ENCODE peak calls at places on chromosomes 7 and 10, in seven cellular contexts. One of them, this sample, is unnamed.

GRCh38 chr10:120729508-120729907 is 121.7 kb upstream of the WDR11 start:
- DNase-seq in A549: no peak
- DNase-seq in naive thymus-derived CD4-positive, alpha-beta T cell: no peak
- DNase-seq in esophagus squamous epithelium: no peak
- DNase-seq in HepG2: no peak
- DNase-seq in ovary: no peak
- DNase-seq in brain microvascular endothelial cell: no peak
- DNase-seq in this sample: no peak

GRCh38 chr10:122499491-122499941 is 38.2 kb downstream of the HTRA1 start:
- DNase-seq in A549: no peak
- DNase-seq in naive thymus-derived CD4-positive, alpha-beta T cell: no peak
- DNase-seq in esophagus squamous epithelium: no peak
- DNase-seq in HepG2: no peak
- DNase-seq in ovary: no peak
- DNase-seq in brain microvascular endothelial cell: no peak
- DNase-seq in this sample: peak

GRCh38 chr7:326845-327304 is 36.9 kb downstream of the FOXL3 start:
- DNase-seq in A549: peak
- DNase-seq in naive thymus-derived CD4-positive, alpha-beta T cell: no peak
- DNase-seq in esophagus squamous epithelium: no peak
- DNase-seq in HepG2: peak
- DNase-seq in ovary: no peak
- DNase-seq in brain microvascular endothelial cell: peak
- DNase-seq in this sample: peak

GRCh38 chr7:130904031-130904757 is 170.2 kb upstream of the KLF14 start:
- DNase-seq in A549: peak
- DNase-seq in naive thymus-derived CD4-positive, alpha-beta T cell: no peak
- DNase-seq in esophagus squamous epithelium: no peak
- DNase-seq in HepG2: peak
- DNase-seq in ovary: peak
- DNase-seq in brain microvascular endothelial cell: peak
- DNase-seq in this sample: no peak

GRCh38 chr10:44306147-44306710 is 78.7 kb downstream of the CXCL12 start:
- DNase-seq in A549: peak
- DNase-seq in naive thymus-derived CD4-positive, alpha-beta T cell: no peak
- DNase-seq in esophagus squamous epithelium: no peak
- DNase-seq in HepG2: no peak
- DNase-seq in ovary: no peak
- DNase-seq in brain microvascular endothelial cell: peak
- DNase-seq in this sample: peak

GRCh38 chr10:36462194-36462593 is 663.2 kb upstream of the ANKRD30A start:
- DNase-seq in A549: no peak
- DNase-seq in naive thymus-derived CD4-positive, alpha-beta T cell: no peak
- DNase-seq in esophagus squamous epithelium: no peak
- DNase-seq in HepG2: no peak
- DNase-seq in ovary: no peak
- DNase-seq in brain microvascular endothelial cell: no peak
- DNase-seq in this sample: no peak

GRCh38 chr10:113132651-113133088 is 182.6 kb downstream of the TCF7L2 start:
- DNase-seq in A549: no peak
- DNase-seq in naive thymus-derived CD4-positive, alpha-beta T cell: no peak
- DNase-seq in esophagus squamous epithelium: no peak
- DNase-seq in HepG2: no peak
- DNase-seq in ovary: no peak
- DNase-seq in brain microvascular endothelial cell: no peak
- DNase-seq in this sample: no peak

GRCh38 chr7:36943591-36944430 is 219.5 kb upstream of the AOAH start:
- DNase-seq in A549: no peak
- DNase-seq in naive thymus-derived CD4-positive, alpha-beta T cell: no peak
- DNase-seq in esophagus squamous epithelium: no peak
- DNase-seq in HepG2: no peak
- DNase-seq in ovary: no peak
- DNase-seq in brain microvascular endothelial cell: no peak
- DNase-seq in this sample: no peak

GRCh38 chr10:92678196-92678595 is 11.6 kb upstream of the HHEX start:
- DNase-seq in A549: no peak
- DNase-seq in naive thymus-derived CD4-positive, alpha-beta T cell: no peak
- DNase-seq in esophagus squamous epithelium: no peak
- DNase-seq in HepG2: no peak
- DNase-seq in ovary: no peak
- DNase-seq in brain microvascular endothelial cell: no peak
- DNase-seq in this sample: no peak

GRCh38 chr7:44814956-44815355 is 18.5 kb downstream of the PPIA start:
- DNase-seq in A549: peak
- DNase-seq in naive thymus-derived CD4-positive, alpha-beta T cell: no peak
- DNase-seq in esophagus squamous epithelium: no peak
- DNase-seq in HepG2: no peak
- DNase-seq in ovary: no peak
- DNase-seq in brain microvascular endothelial cell: no peak
- DNase-seq in this sample: no peak

GRCh38 chr7:94008537-94008936 is 4.4 kb upstream of the BET1 start:
- DNase-seq in A549: no peak
- DNase-seq in naive thymus-derived CD4-positive, alpha-beta T cell: no peak
- DNase-seq in esophagus squamous epithelium: no peak
- DNase-seq in HepG2: no peak
- DNase-seq in ovary: no peak
- DNase-seq in brain microvascular endothelial cell: peak
- DNase-seq in this sample: peak

GRCh38 chr10:17290226-17290625 is 62.2 kb downstream of the VIM start:
- DNase-seq in A549: peak
- DNase-seq in naive thymus-derived CD4-positive, alpha-beta T cell: peak
- DNase-seq in esophagus squamous epithelium: no peak
- DNase-seq in HepG2: no peak
- DNase-seq in ovary: no peak
- DNase-seq in brain microvascular endothelial cell: no peak
- DNase-seq in this sample: peak

GRCh38 chr10:96724621-96725020 is 4.3 kb upstream of the PIK3AP1 start:
- DNase-seq in A549: no peak
- DNase-seq in naive thymus-derived CD4-positive, alpha-beta T cell: no peak
- DNase-seq in esophagus squamous epithelium: no peak
- DNase-seq in HepG2: no peak
- DNase-seq in ovary: no peak
- DNase-seq in brain microvascular endothelial cell: no peak
- DNase-seq in this sample: no peak

GRCh38 chr7:149321978-149322541 is 60.1 kb downstream of the ZNF783 start:
- DNase-seq in A549: no peak
- DNase-seq in naive thymus-derived CD4-positive, alpha-beta T cell: no peak
- DNase-seq in esophagus squamous epithelium: no peak
- DNase-seq in HepG2: no peak
- DNase-seq in ovary: no peak
- DNase-seq in brain microvascular endothelial cell: peak
- DNase-seq in this sample: no peak

GRCh38 chr7:11570205-11570604 is 261.8 kb downstream of the THSD7A start:
- DNase-seq in A549: no peak
- DNase-seq in naive thymus-derived CD4-positive, alpha-beta T cell: no peak
- DNase-seq in esophagus squamous epithelium: no peak
- DNase-seq in HepG2: no peak
- DNase-seq in ovary: no peak
- DNase-seq in brain microvascular endothelial cell: no peak
- DNase-seq in this sample: no peak

GRCh38 chr10:71431216-71431944 is 34.7 kb downstream of the CDH23 start:
- DNase-seq in A549: no peak
- DNase-seq in naive thymus-derived CD4-positive, alpha-beta T cell: no peak
- DNase-seq in esophagus squamous epithelium: no peak
- DNase-seq in HepG2: no peak
- DNase-seq in ovary: peak
- DNase-seq in brain microvascular endothelial cell: no peak
- DNase-seq in this sample: peak

GRCh38 chr10:22479419-22479818 is 134.1 kb downstream of the SPAG6 start:
- DNase-seq in A549: no peak
- DNase-seq in naive thymus-derived CD4-positive, alpha-beta T cell: no peak
- DNase-seq in esophagus squamous epithelium: no peak
- DNase-seq in HepG2: no peak
- DNase-seq in ovary: no peak
- DNase-seq in brain microvascular endothelial cell: no peak
- DNase-seq in this sample: no peak

GRCh38 chr10:14439451-14440259 is 108.9 kb upstream of the FRMD4A start:
- DNase-seq in A549: no peak
- DNase-seq in naive thymus-derived CD4-positive, alpha-beta T cell: no peak
- DNase-seq in esophagus squamous epithelium: no peak
- DNase-seq in HepG2: no peak
- DNase-seq in ovary: no peak
- DNase-seq in brain microvascular endothelial cell: no peak
- DNase-seq in this sample: peak

GRCh38 chr7:5594616-5595544 is 171.2 kb upstream of the TNRC18 start:
- DNase-seq in A549: peak
- DNase-seq in naive thymus-derived CD4-positive, alpha-beta T cell: no peak
- DNase-seq in esophagus squamous epithelium: no peak
- DNase-seq in HepG2: no peak
- DNase-seq in ovary: peak
- DNase-seq in brain microvascular endothelial cell: peak
- DNase-seq in this sample: peak

GRCh38 chr7:16646427-16647081 is 573 bp downstream of the BZW2 start:
- DNase-seq in A549: no peak
- DNase-seq in naive thymus-derived CD4-positive, alpha-beta T cell: no peak
- DNase-seq in esophagus squamous epithelium: no peak
- DNase-seq in HepG2: no peak
- DNase-seq in ovary: no peak
- DNase-seq in brain microvascular endothelial cell: no peak
- DNase-seq in this sample: peak

GRCh38 chr10:91061608-91062007 is 140.7 kb upstream of the ANKRD1 start:
- DNase-seq in A549: no peak
- DNase-seq in naive thymus-derived CD4-positive, alpha-beta T cell: no peak
- DNase-seq in esophagus squamous epithelium: no peak
- DNase-seq in HepG2: no peak
- DNase-seq in ovary: no peak
- DNase-seq in brain microvascular endothelial cell: no peak
- DNase-seq in this sample: no peak

DNA sequence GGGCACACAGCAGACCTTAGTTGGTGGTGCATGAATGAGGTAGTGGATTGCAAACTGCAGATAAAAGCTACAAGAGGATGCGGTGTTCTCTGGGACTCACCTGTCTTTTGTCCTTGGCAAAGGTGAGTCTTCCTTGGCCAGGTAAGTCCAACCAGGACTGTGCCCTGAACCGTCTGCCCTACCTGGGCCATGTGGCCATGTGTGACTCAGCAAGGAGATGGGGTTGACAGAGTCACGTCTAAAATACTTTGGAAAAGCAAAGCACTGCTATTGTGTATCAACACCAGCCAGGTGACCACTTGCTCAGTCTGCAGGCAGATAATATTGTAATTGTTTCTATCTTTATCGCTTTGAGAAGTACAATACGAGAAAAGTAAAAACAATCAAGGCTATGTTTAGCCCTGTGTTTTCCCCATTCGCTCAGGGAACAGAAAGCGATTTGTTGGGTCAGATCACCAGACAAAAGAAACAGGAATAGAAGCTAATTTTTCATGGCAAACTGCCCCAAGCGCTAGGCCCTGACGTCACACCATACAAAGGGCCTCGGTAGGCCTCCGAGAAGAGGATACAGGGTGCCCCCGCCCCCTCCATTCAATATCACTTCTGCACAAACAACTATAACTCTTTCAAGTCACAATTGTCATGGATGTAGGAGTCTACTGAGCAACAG is 57.3 kb downstream of the FAM53B start:
- DNase-seq in A549: no peak
- DNase-seq in naive thymus-derived CD4-positive, alpha-beta T cell: no peak
- DNase-seq in esophagus squamous epithelium: no peak
- DNase-seq in HepG2: no peak
- DNase-seq in ovary: no peak
- DNase-seq in brain microvascular endothelial cell: no peak
- DNase-seq in this sample: no peak
- H3K27ac ChIP-seq in A549: no peak
- H3K27ac ChIP-seq in naive thymus-derived CD4-positive, alpha-beta T cell: no peak
- H3K27ac ChIP-seq in esophagus squamous epithelium: peak
- H3K27ac ChIP-seq in HepG2: no peak
- H3K27ac ChIP-seq in ovary: no peak
- H3K27ac ChIP-seq in brain microvascular endothelial cell: no peak
- H3K27ac ChIP-seq in this sample: no peak

GRCh38 chr7:31772211-31772610 is 85.2 kb downstream of the PPP1R17 start:
- DNase-seq in A549: no peak
- DNase-seq in naive thymus-derived CD4-positive, alpha-beta T cell: no peak
- DNase-seq in esophagus squamous epithelium: no peak
- DNase-seq in HepG2: no peak
- DNase-seq in ovary: no peak
- DNase-seq in brain microvascular endothelial cell: no peak
- DNase-seq in this sample: no peak

GRCh38 chr7:31778296-31778695 is 91.3 kb downstream of the PPP1R17 start:
- DNase-seq in A549: no peak
- DNase-seq in naive thymus-derived CD4-positive, alpha-beta T cell: no peak
- DNase-seq in esophagus squamous epithelium: no peak
- DNase-seq in HepG2: no peak
- DNase-seq in ovary: no peak
- DNase-seq in brain microvascular endothelial cell: no peak
- DNase-seq in this sample: no peak

GRCh38 chr7:31782411-31782991 is 95.5 kb downstream of the PPP1R17 start:
- DNase-seq in A549: peak
- DNase-seq in naive thymus-derived CD4-positive, alpha-beta T cell: no peak
- DNase-seq in esophagus squamous epithelium: no peak
- DNase-seq in HepG2: peak
- DNase-seq in ovary: no peak
- DNase-seq in brain microvascular endothelial cell: peak
- DNase-seq in this sample: peak

GRCh38 chr7:31775511-31775910 is 88.5 kb downstream of the PPP1R17 start:
- DNase-seq in A549: no peak
- DNase-seq in naive thymus-derived CD4-positive, alpha-beta T cell: no peak
- DNase-seq in esophagus squamous epithelium: no peak
- DNase-seq in HepG2: no peak
- DNase-seq in ovary: no peak
- DNase-seq in brain microvascular endothelial cell: no peak
- DNase-seq in this sample: no peak

GRCh38 chr7:31776616-31777015 is 89.6 kb downstream of the PPP1R17 start:
- DNase-seq in A549: peak
- DNase-seq in naive thymus-derived CD4-positive, alpha-beta T cell: no peak
- DNase-seq in esophagus squamous epithelium: no peak
- DNase-seq in HepG2: no peak
- DNase-seq in ovary: no peak
- DNase-seq in brain microvascular endothelial cell: peak
- DNase-seq in this sample: peak
- H3K27ac ChIP-seq in A549: no peak
- H3K27ac ChIP-seq in naive thymus-derived CD4-positive, alpha-beta T cell: no peak
- H3K27ac ChIP-seq in esophagus squamous epithelium: no peak
- H3K27ac ChIP-seq in HepG2: no peak
- H3K27ac ChIP-seq in ovary: no peak
- H3K27ac ChIP-seq in brain microvascular endothelial cell: no peak
- H3K27ac ChIP-seq in this sample: no peak

GRCh38 chr7:39592586-39592985 is 26.4 kb downstream of the YAE1 start:
- DNase-seq in A549: no peak
- DNase-seq in naive thymus-derived CD4-positive, alpha-beta T cell: no peak
- DNase-seq in esophagus squamous epithelium: no peak
- DNase-seq in HepG2: no peak
- DNase-seq in ovary: no peak
- DNase-seq in brain microvascular endothelial cell: no peak
- DNase-seq in this sample: peak
- H3K27ac ChIP-seq in A549: no peak
- H3K27ac ChIP-seq in naive thymus-derived CD4-positive, alpha-beta T cell: no peak
- H3K27ac ChIP-seq in esophagus squamous epithelium: no peak
- H3K27ac ChIP-seq in HepG2: no peak
- H3K27ac ChIP-seq in ovary: no peak
- H3K27ac ChIP-seq in brain microvascular endothelial cell: peak
- H3K27ac ChIP-seq in this sample: peak

DNA sequence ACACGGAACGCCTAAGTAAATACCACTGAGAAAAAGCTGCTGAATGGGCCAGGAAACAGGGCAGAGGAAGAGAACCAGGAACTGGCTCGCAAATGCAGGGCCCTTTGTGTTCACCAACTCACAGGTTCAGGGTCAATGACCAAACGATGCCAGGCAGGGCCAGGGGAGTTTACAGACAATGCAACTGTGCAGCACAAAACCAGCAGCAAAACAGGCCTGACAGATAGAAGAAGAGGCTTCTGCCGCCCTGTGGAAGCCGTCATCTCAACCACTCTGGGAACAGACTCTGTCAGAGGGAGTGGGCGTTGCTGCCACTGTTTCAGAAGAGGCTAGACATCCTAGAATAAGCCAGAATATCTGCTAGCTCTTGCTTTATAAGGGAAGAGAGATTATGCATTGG is 117.9 kb downstream of the KMT2E start:
- DNase-seq in A549: no peak
- DNase-seq in naive thymus-derived CD4-positive, alpha-beta T cell: no peak
- DNase-seq in esophagus squamous epithelium: no peak
- DNase-seq in HepG2: no peak
- DNase-seq in ovary: no peak
- DNase-seq in brain microvascular endothelial cell: no peak
- DNase-seq in this sample: no peak
- H3K27ac ChIP-seq in A549: no peak
- H3K27ac ChIP-seq in naive thymus-derived CD4-positive, alpha-beta T cell: no peak
- H3K27ac ChIP-seq in esophagus squamous epithelium: no peak
- H3K27ac ChIP-seq in HepG2: no peak
- H3K27ac ChIP-seq in ovary: no peak
- H3K27ac ChIP-seq in brain microvascular endothelial cell: no peak
- H3K27ac ChIP-seq in this sample: peak